ENCODE peak calls at places on chromosomes 2 and 18, in six cellular contexts. O, B, L, X, G and U are unnamed samples.

GRCh38 chr2:145729993-145730770 is 1210.3 kb upstream of the ZEB2 start:
- DNase-seq in B (no peak), O (no peak), X (no peak), L (no peak), G (no peak), U (no peak)

GRCh38 chr2:42567806-42568429 is 514 bp upstream of the MTA3 start:
- DNase-seq in B (peak), G (peak), O (no peak), L (no peak), X (peak), U (peak)

GRCh38 chr2:241225983-241226382 is 37.5 kb downstream of the ANO7 start:
- DNase-seq in G (no peak), O (no peak), L (no peak), X (peak), B (peak), U (no peak)

GRCh38 chr2:214543386-214543955 is 132.6 kb downstream of the VWC2L start:
- DNase-seq in B (no peak), G (no peak), O (peak), L (no peak), X (no peak), U (no peak)

GRCh38 chr2:74440005-74440377 is 1.7 kb downstream of the RTKN start:
- DNase-seq in X (peak), L (no peak), B (peak), O (peak), G (no peak), U (peak)

GRCh38 chr18:14189858-14190257 is 57.6 kb upstream of the ZNF519 start:
- DNase-seq in G (no peak), B (no peak), L (no peak), X (no peak), O (no peak), U (no peak)

GRCh38 chr2:79223539-79223938 is 64.0 kb upstream of the REG3A start:
- DNase-seq in B (no peak), X (no peak), O (no peak), G (no peak), L (no peak), U (no peak)

GRCh38 chr2:200377774-200378336 is 71.4 kb downstream of the SPATS2L start:
- DNase-seq in B (no peak), O (no peak), G (no peak), L (no peak), X (no peak), U (no peak)

GRCh38 chr2:86223098-86223681 is 23.9 kb downstream of the MRPL35 start:
- DNase-seq in L (peak), X (peak), O (peak), G (no peak), B (peak), U (no peak)

GRCh38 chr2:133825778-133826177 is 257.5 kb upstream of the NCKAP5 start:
- DNase-seq in X (no peak), L (no peak), B (no peak), O (no peak), G (no peak), U (no peak)

GRCh38 chr2:212677466-212677865 is 138.9 kb upstream of the ERBB4 start:
- DNase-seq in B (no peak), O (no peak), L (no peak), X (no peak), G (no peak), U (no peak)

GRCh38 chr18:49645836-49646235 is 84.0 kb downstream of the LIPG start:
- DNase-seq in O (peak), G (no peak), L (no peak), B (peak), X (peak), U (no peak)

GRCh38 chr2:158319269-158319668 is 137.3 kb downstream of the CCDC148 start:
- DNase-seq in L (no peak), O (no peak), G (no peak), B (no peak), X (no peak), U (no peak)

GRCh38 chr2:199760574-199760973 is 90.4 kb downstream of the FTCDNL1 start:
- DNase-seq in O (no peak), L (no peak), X (no peak), G (no peak), B (no peak), U (no peak)

GRCh38 chr2:85799215-85799956 is 45.6 kb downstream of the ATOH8 start:
- DNase-seq in B (no peak), L (no peak), G (peak), O (no peak), X (no peak), U (no peak)

GRCh38 chr18:220708-221107 is 47.1 kb downstream of the THOC1 start:
- DNase-seq in G (no peak), B (no peak), O (no peak), L (no peak), X (no peak), U (no peak)

GRCh38 chr2:27307545-27308358 is 493 bp downstream of the UCN start:
- DNase-seq in B (no peak), L (no peak), G (no peak), X (no peak), O (no peak), U (no peak)

GRCh38 chr2:10269291-10269690 is 33.4 kb upstream of the HPCAL1 start:
- DNase-seq in O (no peak), G (peak), L (no peak), X (peak), B (no peak), U (no peak)

GRCh38 chr2:2271471-2271941 is 59.6 kb downstream of the MYT1L start:
- DNase-seq in X (no peak), B (no peak), G (no peak), O (no peak), L (peak), U (no peak)

GRCh38 chr18:3111523-3112240 is 98.7 kb upstream of the LPIN2 start:
- DNase-seq in B (no peak), G (no peak), X (no peak), O (no peak), L (no peak), U (no peak)

GRCh38 chr2:236753611-236754010 is 184.0 kb downstream of the ACKR3 start:
- DNase-seq in G (no peak), B (no peak), X (no peak), O (no peak), L (no peak), U (no peak)

GRCh38 chr18:56240405-56240804 is 398.0 kb downstream of the TXNL1 start:
- DNase-seq in L (no peak), O (peak), G (no peak), X (no peak), B (no peak), U (no peak)

GRCh38 chr2:120509213-120509815 is 163.4 kb downstream of the INHBB start:
- DNase-seq in X (no peak), G (peak), O (no peak), B (no peak), L (no peak), U (no peak)

GRCh38 chr2:227079726-227080125 is 84.3 kb downstream of the COL4A4 start:
- DNase-seq in O (peak), L (no peak), B (no peak), X (no peak), G (no peak), U (no peak)

DNA sequence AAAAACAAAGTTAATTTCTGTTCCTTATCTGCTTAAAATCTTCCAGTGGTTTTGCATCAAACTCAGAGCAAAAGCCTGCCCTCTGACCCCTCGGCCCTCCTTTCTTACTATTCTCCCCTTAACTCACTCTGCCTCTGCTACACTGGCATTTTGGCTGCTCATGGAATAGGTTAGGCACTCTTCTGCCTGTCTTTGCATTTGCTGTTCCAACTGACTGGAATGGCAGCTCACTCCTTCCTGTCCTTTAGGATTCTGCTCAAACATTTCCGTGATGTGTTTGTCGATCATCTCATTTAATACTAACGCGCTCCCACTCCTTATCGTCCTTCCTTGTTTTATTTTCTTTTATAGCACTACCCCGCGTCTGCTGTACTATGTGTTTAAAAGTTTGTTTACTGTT is 815 bp downstream of the CEBPZ start:
- DNase-seq in B (no peak), G (no peak), O (no peak), L (no peak), X (no peak), U (no peak)
- H3K27ac ChIP-seq in B (no peak), G (peak), O (peak), L (peak), X (peak), U (no peak)

DNA sequence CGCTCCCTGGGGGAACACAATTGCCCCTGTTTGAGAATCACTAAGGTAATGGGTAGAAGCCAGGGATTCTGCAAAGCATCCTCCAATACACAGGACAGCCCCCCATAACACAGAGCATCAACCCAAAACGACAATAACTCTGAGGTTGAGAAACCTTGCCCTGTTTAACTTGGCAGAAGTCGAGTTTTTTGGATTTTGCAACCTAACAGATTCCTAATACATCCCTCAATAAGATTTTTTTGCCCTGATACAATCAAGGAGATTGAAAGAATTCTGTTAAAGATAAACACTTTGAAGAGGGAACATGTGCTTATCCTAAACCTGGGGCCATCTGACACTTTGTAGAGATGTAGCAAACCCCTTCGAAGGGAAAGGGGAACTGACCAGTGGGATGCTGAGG is 92.5 kb upstream of the ZNF532 start:
- DNase-seq in O (no peak), G (no peak), X (no peak), B (no peak), L (no peak), U (no peak)
- H3K27ac ChIP-seq in O (no peak), G (no peak), X (no peak), B (no peak), L (no peak), U (no peak)

DNA sequence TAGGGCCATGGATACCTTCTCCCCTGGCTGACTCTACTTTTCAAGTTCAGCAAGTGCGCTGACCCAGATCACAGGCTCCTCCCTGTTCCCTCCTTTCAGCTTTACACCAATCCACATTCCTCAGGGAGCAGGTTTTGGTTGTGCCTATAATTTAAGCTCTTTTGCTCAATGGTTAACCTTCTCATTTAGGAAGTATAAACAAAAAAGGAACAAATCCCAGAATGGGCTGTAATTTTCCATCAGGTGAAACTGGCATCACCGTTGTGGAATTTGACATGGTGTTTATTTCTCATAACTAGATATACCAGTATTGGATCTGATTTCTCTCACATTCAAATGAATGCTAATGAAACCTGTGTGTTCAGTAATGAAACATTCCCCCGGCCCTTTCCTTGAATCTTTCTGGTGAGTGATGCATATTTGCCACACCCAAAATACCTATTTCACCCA is 13.6 kb downstream of the STRN start:
- DNase-seq in O (no peak), G (no peak), L (no peak), X (no peak), B (no peak), U (no peak)
- H3K27ac ChIP-seq in O (no peak), G (peak), L (no peak), X (no peak), B (peak), U (no peak)

DNA sequence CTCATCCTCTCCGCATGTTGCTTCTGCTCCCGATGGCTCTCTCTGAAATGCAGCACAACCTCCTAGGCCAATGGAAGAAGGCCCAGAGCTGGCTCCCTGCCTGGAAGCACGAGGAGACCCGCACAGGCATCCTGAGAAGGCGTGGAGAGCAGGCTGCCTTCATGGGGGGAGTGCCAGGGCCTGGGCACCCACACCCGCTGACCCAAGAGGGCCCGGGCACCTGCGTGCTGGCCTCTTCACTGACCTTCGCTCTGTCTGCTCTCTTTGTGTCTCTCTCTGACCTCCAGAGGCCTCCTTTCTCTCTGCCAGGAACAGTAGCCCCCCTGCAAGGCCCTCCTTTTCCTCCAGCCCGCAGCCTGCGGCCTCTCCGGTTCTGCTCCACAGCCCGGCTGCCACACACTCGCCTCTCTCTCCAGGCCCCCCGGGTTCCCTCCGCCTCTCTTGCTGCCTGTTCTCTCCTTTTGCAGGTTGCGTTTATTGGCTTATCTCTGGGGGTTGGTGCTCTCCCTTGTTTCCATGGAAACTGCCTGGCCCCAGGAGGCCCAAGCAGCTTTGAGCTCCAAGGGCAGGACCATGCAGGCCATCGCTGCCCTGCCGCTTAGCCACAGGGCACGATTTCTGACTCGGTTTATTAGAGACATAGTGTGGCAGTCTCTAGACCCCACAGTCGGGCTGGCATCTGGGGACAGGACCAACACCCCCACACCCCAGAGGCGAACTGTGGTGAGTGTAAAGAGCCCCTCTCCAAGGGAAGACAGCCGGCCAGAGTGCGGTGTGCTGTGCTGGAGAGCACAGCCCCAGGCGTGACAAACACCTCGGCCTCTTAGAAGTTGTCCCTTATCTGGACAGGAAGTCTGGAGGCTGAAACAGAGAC is 1.7 kb downstream of the MZT2B start:
- DNase-seq in L (no peak), B (peak), G (no peak), X (peak), O (peak), U (peak)
- H3K27ac ChIP-seq in L (peak), B (no peak), G (no peak), X (no peak), O (peak), U (no peak)

GRCh38 chr2:64625352-64626145 is 28.2 kb downstream of the SERTAD2 start:
- DNase-seq in L (no peak), O (no peak), G (no peak), X (no peak), B (peak), U (no peak)

GRCh38 chr2:64624862-64625261 is 28.9 kb downstream of the SERTAD2 start:
- DNase-seq in B (peak), L (no peak), O (no peak), X (no peak), G (no peak), U (no peak)

GRCh38 chr2:64622443-64623231 is 31.1 kb downstream of the SERTAD2 start:
- DNase-seq in X (no peak), B (peak), G (no peak), O (no peak), L (no peak), U (no peak)

GRCh38 chr2:64623232-64623879 is 30.4 kb downstream of the SERTAD2 start:
- DNase-seq in G (no peak), B (peak), O (no peak), X (no peak), L (no peak), U (no peak)

DNA sequence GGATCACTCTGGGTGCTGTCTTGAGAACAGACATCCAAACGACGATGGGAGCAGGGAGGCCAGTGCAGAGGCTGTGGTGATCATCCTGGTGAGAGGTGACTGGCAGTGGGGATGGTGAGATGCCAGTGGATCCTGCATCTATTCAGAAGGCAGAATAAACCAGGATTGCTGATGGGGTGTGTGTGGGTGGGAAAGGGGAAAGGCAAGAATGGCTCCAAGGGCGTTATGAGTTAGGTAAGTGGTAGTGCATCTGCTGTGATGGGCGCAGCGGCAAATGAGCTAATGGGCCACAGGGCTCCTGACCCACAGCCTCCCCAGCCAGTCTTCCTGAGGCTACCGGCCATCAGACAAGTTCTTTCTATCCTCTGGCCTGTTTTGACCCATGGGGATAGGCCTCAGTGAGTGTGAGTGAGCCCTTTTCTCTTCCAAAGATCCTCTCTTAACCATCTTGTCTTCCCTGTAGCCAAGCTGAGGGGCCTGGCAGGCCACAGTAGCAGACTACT is 29.6 kb downstream of the SERTAD2 start:
- DNase-seq in X (no peak), G (no peak), L (no peak), O (no peak), B (peak), U (no peak)
- H3K27ac ChIP-seq in X (no peak), G (no peak), L (no peak), O (no peak), B (no peak), U (no peak)

GRCh38 chr2:222892321-222892720 is 31.5 kb downstream of the ACSL3 start:
- DNase-seq in G (no peak), B (no peak), X (no peak), L (no peak), O (peak), U (no peak)
- H3K27ac ChIP-seq in G (no peak), B (no peak), X (no peak), L (peak), O (no peak), U (no peak)

GRCh38 chr2:66789741-66790140 is 354.8 kb downstream of the MEIS1 start:
- DNase-seq in O (peak), L (no peak), X (no peak), G (no peak), B (no peak), U (no peak)
- H3K27ac ChIP-seq in O (no peak), L (no peak), X (no peak), G (no peak), B (no peak), U (no peak)

DNA sequence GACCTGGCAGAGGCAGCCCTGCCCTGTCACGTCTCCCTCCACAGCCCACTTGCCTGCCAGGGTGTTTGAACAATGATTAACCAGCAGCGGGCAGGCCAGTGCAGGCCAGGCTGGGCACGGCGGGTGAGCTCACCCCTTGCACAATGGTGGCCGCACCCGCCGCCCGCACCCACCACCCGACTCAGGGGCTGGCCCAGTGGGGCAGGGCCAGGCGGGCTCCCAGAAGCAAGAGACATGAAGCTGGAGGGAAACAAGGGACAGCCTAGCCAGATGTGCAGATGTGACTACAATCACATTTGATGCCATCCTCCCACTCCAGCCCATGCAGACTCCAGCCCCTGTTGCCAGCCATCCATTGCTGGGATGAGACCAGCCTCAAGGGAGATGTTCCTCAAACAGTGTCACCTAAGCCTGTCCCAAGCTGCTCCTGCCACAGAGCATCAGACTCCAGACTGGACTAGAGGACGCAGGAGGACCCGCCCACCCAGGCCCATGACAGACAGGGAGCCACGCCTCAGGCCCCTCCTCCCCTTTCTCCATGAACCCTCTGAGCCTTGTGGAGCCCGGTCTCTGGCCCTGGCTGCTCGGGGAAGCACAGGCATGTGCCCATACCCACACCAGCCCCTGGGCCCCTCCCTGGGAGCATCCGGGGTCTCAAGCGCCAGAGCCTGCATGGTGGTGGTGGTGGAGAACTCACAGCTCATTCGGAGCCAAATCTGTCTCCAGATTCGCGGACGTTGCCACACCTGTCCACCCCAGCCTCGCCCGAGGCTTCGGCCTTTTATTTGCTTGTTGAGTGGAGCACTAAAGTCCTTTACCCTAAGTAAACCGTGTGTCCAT is 45.0 kb downstream of the SDC1 start:
- DNase-seq in X (no peak), O (no peak), G (no peak), B (no peak), L (no peak), U (no peak)
- H3K27ac ChIP-seq in X (no peak), O (no peak), G (no peak), B (no peak), L (no peak), U (no peak)